ENCODE peak calls at places on chromosomes 1 and 21, in ten cellular contexts. P is DND-41, V is GM23248, N is neuronal stem cell, J is keratinocyte, K is hepatocyte, U is OCI-LY7, D is GM23338, O is trophoblast cell, F is IMR-90. M is an unnamed sample. For H3K36me3 and H3K4me1, the result is how much of the 10 kb centered on the place peaks cover.

GRCh38 chr1:86888327-86888726 is 25.6 kb downstream of the SELENOF start:
- DNase-seq in P (no peak), V (no peak), N (no peak), J (no peak), K (no peak), U (no peak), D (no peak), O (no peak), F (no peak), M (no peak)

GRCh38 chr1:175152006-175152652 is 40.4 kb downstream of the KIAA0040 start:
- DNase-seq in P (peak), V (peak), N (peak), J (no peak), K (peak), U (peak), D (peak), O (no peak), F (peak), M (peak)

GRCh38 chr1:110605901-110606783 is at the start of gene KCNA2:
- DNase-seq in P (no peak), V (peak), N (peak), J (no peak), K (peak), U (no peak), D (peak), O (no peak), F (no peak), M (peak)

GRCh38 chr1:75083223-75083622 is 51.0 kb upstream of the LHX8 start:
- DNase-seq in P (no peak), V (no peak), N (no peak), J (no peak), K (no peak), U (no peak), D (peak), O (no peak), F (no peak), M (no peak)

GRCh38 chr1:155892801-155893200 is 18.3 kb downstream of the RIT1 start:
- DNase-seq in P (no peak), V (peak), N (no peak), J (no peak), K (peak), U (no peak), D (no peak), O (peak), F (peak), M (no peak)

GRCh38 chr1:34364376-34364775 is 187.7 kb downstream of the C1orf94 start:
- DNase-seq in P (no peak), V (no peak), N (no peak), J (no peak), K (no peak), U (no peak), D (no peak), O (no peak), F (no peak), M (no peak)

GRCh38 chr1:3380465-3380864 is 74.0 kb upstream of the ARHGEF16 start:
- DNase-seq in P (no peak), V (no peak), N (no peak), J (no peak), K (no peak), U (no peak), D (no peak), O (no peak), F (no peak), M (no peak)

GRCh38 chr1:10649484-10650201 is 146.8 kb downstream of the CASZ1 start:
- DNase-seq in P (no peak), V (no peak), N (peak), J (no peak), K (no peak), U (no peak), D (peak), O (no peak), F (no peak), M (peak)

GRCh38 chr21:20997308-20997632 is 939 bp upstream of the NCAM2 start:
- DNase-seq in P (no peak), V (no peak), N (peak), J (no peak), K (peak), U (no peak), D (peak), O (no peak), F (no peak), M (peak)

GRCh38 chr1:200869753-200870391 is 2.9 kb upstream of the GPR25 start:
- DNase-seq in P (no peak), V (no peak), N (no peak), J (no peak), K (no peak), U (peak), D (no peak), O (no peak), F (no peak), M (no peak)

GRCh38 chr1:91817506-91817905 is 68.4 kb downstream of the TGFBR3 start:
- DNase-seq in P (no peak), V (no peak), N (no peak), J (no peak), K (no peak), U (no peak), D (no peak), O (no peak), F (no peak), M (no peak)

GRCh38 chr1:61081637-61082335 is 575 bp upstream of the NFIA start:
- DNase-seq in P (no peak), V (peak), N (no peak), J (no peak), K (peak), U (peak), D (peak), O (peak), F (peak), M (peak)

GRCh38 chr1:245079021-245079609 is 75.7 kb upstream of the KIF26B start:
- DNase-seq in P (no peak), V (peak), N (no peak), J (no peak), K (peak), U (peak), D (peak), O (no peak), F (peak), M (peak)

GRCh38 chr21:42352433-42353095 is 1.8 kb upstream of the TFF2 start:
- DNase-seq in P (no peak), V (no peak), N (no peak), J (no peak), K (no peak), U (no peak), D (no peak), O (no peak), F (no peak), M (no peak)

GRCh38 chr1:58829861-58830260 is 46.0 kb upstream of the JUN start:
- DNase-seq in P (no peak), V (peak), N (no peak), J (no peak), K (no peak), U (no peak), D (no peak), O (no peak), F (no peak), M (no peak)

GRCh38 chr1:209751627-209752231 is 4.1 kb upstream of the TRAF3IP3 start:
- DNase-seq in P (no peak), V (no peak), N (no peak), J (no peak), K (no peak), U (no peak), D (no peak), O (no peak), F (no peak), M (no peak)

GRCh38 chr1:3471356-3472087 is 17.1 kb downstream of the ARHGEF16 start:
- DNase-seq in P (no peak), V (peak), N (peak), J (no peak), K (peak), U (no peak), D (peak), O (peak), F (peak), M (peak)

GRCh38 chr1:176206006-176206960 is 803 bp downstream of the COP1 start:
- DNase-seq in P (peak), V (peak), N (peak), J (no peak), K (peak), U (peak), D (peak), O (peak), F (peak), M (peak)

GRCh38 chr1:241323510-241323909 is 33.5 kb downstream of the RGS7 start:
- DNase-seq in P (peak), V (peak), N (peak), J (no peak), K (peak), U (peak), D (peak), O (no peak), F (peak), M (peak)

GRCh38 chr1:225658041-225658440 is 5.1 kb upstream of the ENAH start:
- DNase-seq in P (no peak), V (peak), N (no peak), J (no peak), K (no peak), U (no peak), D (no peak), O (no peak), F (peak), M (no peak)
- H3K4me2 ChIP-seq in P (no peak), V (peak), N (no peak), J (peak), K (no peak), U (no peak), D (no peak), O (no peak), F (peak), M (no peak)

DNA sequence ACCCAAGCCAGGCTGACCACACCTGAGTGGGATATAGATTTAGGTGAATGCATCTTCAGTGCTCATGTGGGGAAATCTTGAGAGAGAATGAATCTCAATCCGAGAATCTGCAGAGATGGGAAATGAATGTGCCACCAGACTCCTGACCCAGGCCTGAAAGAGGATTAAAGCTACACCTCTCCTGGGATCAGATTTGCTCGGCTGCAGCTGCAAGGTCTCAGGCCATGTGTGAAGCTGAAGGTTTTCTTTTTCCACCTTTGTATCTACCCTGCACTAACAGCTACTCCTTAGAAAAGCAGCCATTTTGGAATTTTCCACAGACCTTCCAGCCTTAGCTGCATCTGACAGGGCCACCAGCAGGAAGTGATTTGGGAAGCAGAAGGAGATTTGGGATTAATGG is 18.3 kb downstream of the GPR3 start:
- DNase-seq in P (no peak), V (no peak), N (no peak), J (no peak), K (no peak), U (no peak), D (no peak), O (no peak), F (no peak), M (no peak)
- H3K36me3 ChIP-seq in P (half or more), V (under half), N (half or more), J (under half), K (under half), U (half or more), D (under half), O (half or more), F (half or more), M (under half)

GRCh38 chr1:97901017-97901658 is 19.7 kb downstream of the DPYD start:
- DNase-seq in P (no peak), V (peak), N (no peak), J (no peak), K (no peak), U (no peak), D (no peak), O (no peak), F (peak), M (no peak)
- H3K4me1 ChIP-seq in P (under half), V (half or more), N (under half), J (under half), K (under half), U (under half), D (under half), O (under half), F (under half), M (under half)

GRCh38 chr1:151840421-151840820 is 801 bp upstream of the C2CD4D start:
- DNase-seq in P (no peak), V (no peak), N (no peak), J (no peak), K (no peak), U (no peak), D (no peak), O (no peak), F (no peak), M (no peak)
- H3K4me2 ChIP-seq in P (no peak), V (no peak), N (peak), J (peak), K (peak), U (no peak), D (peak), O (peak), F (no peak), M (peak)

DNA sequence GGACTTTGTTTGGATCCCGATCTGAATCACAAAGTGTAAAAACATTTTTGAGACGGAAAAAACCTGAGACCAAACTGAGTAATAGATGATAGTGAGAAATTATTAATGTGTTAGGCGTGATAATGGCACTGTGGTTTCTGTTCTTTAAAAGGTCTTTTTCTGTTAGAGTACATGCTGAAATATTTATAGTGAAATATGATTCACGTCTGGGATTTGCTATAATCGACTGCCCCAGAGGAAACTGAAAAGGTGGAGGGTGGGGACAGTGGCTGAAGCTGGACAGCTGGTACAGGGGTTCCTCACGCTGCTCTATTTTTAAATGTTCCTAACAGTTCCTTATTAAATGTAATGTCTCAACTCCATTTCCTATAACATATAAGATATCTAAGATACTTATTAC is 11.2 kb downstream of the URB1 start:
- DNase-seq in P (no peak), V (peak), N (no peak), J (no peak), K (no peak), U (no peak), D (no peak), O (no peak), F (no peak), M (no peak)
- H3K36me3 ChIP-seq in P (half or more), V (under half), N (half or more), J (under half), K (under half), U (half or more), D (under half), O (under half), F (under half), M (under half)

DNA sequence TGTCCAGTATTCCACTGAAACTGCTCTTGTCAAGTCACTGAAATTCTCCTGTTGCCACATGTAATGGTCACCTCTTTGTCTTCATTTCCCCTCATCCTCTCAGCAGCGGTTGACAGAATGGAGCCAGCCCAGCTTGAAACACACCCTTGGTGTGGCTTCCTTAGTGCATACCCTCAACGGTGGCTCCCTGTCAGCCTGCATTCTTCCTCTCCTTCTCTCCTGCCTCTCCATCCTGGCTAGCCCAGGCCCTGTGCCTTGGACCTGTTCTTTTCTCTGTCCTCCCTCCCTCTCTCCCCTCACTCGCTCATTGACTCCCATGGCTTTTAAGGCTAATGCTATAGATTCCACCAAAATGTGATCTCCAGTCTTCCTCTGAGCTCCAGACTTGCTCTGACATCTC is 3.7 kb downstream of the FCMR start:
- DNase-seq in P (no peak), V (no peak), N (no peak), J (no peak), K (no peak), U (no peak), D (no peak), O (no peak), F (no peak), M (no peak)
- H3K4me1 ChIP-seq in P (half or more), V (under half), N (under half), J (under half), K (under half), U (under half), D (under half), O (under half), F (under half), M (under half)